ENCODE peak calls at places on chromosomes 5 and 9, in four cellular contexts. R is uterus, D is small intestine, M is neural crest cell. F is an unnamed sample.

GRCh38 chr5:57718155-57718554 is 235.5 kb upstream of the ACTBL2 start:
- DNase-seq in R (no peak), D (no peak), M (no peak), F (peak)

GRCh38 chr9:109923371-109923770 is 143.4 kb downstream of the PALM2AKAP2 start:
- DNase-seq in R (no peak), D (no peak), M (no peak), F (no peak)

GRCh38 chr5:68389618-68390017 is 174.1 kb downstream of the PIK3R1 start:
- DNase-seq in R (no peak), D (no peak), M (no peak), F (no peak)

GRCh38 chr9:70802206-70802605 is 319.2 kb downstream of the TRPM3 start:
- DNase-seq in R (no peak), D (no peak), M (no peak), F (no peak)

GRCh38 chr5:127814225-127814973 is 111.2 kb downstream of the CCDC192 start:
- DNase-seq in R (peak), D (no peak), M (no peak), F (no peak)

GRCh38 chr5:122805481-122805880 is 30.6 kb downstream of the SNX2 start:
- DNase-seq in R (no peak), D (no peak), M (no peak), F (no peak)

GRCh38 chr5:19555876-19556275 is 432.1 kb downstream of the CDH18 start:
- DNase-seq in R (no peak), D (no peak), M (no peak), F (no peak)

GRCh38 chr9:136157477-136158265 is 39.0 kb upstream of the TMEM250 start:
- DNase-seq in R (no peak), D (no peak), M (no peak), F (no peak)

GRCh38 chr5:109410389-109411174 is 808 bp upstream of the PJA2 start:
- DNase-seq in R (peak), D (peak), M (peak), F (no peak)

GRCh38 chr9:89864731-89865130 is 259.9 kb downstream of the GADD45G start:
- DNase-seq in R (no peak), D (no peak), M (no peak), F (no peak)

GRCh38 chr9:134128727-134129679 is 6.9 kb upstream of the WDR5 start:
- DNase-seq in R (no peak), D (no peak), M (no peak), F (no peak)

GRCh38 chr9:130483281-130483949 is 38.7 kb downstream of the ASS1 start:
- DNase-seq in R (no peak), D (no peak), M (no peak), F (no peak)

GRCh38 chr5:88964831-88965230 is 81.8 kb upstream of the MEF2C start:
- DNase-seq in R (no peak), D (no peak), M (no peak), F (no peak)

GRCh38 chr9:113307401-113307975 is 4.3 kb upstream of the RNF183 start:
- DNase-seq in R (no peak), D (no peak), M (no peak), F (no peak)

GRCh38 chr9:134800791-134801339 is 79.7 kb upstream of the FCN2 start:
- DNase-seq in R (peak), D (no peak), M (no peak), F (no peak)

GRCh38 chr5:143446535-143447226 is 43.2 kb upstream of the NR3C1 start:
- DNase-seq in R (no peak), D (no peak), M (no peak), F (no peak)

GRCh38 chr5:10801931-10802674 is 41.1 kb upstream of the DAP start:
- DNase-seq in R (no peak), D (no peak), M (no peak), F (no peak)